ENCODE peak calls at places on chromosomes 3 and 15, in seven cellular contexts. K, V, L, P, F, Q and S are unnamed samples.

GRCh38 chr3:112667599-112667998 is 26.7 kb upstream of the CCDC80 start:
- DNase-seq in K (no peak), V (no peak), L (no peak), P (no peak), F (no peak), Q (no peak), S (no peak)

GRCh38 chr3:159672728-159673471 is 315.7 kb upstream of the IL12A start:
- DNase-seq in K (no peak), V (peak; percentile 59), L (no peak), P (no peak), F (peak; percentile 30), Q (no peak), S (no peak)

GRCh38 chr15:82047493-82048446 is 2.0 kb upstream of the MEX3B start:
- DNase-seq in K (no peak), V (peak; percentile 84), L (no peak), P (no peak), F (no peak), Q (peak; percentile 8), S (peak; percentile 9)

GRCh38 chr15:72481015-72481659 is 7.0 kb downstream of the ARIH1 start:
- DNase-seq in K (no peak), V (no peak), L (no peak), P (no peak), F (no peak), Q (no peak), S (no peak)

GRCh38 chr3:46663611-46664135 is 29.8 kb downstream of the ALS2CL start:
- DNase-seq in K (no peak), V (peak; percentile 56), L (peak; percentile 12), P (peak; percentile 77), F (peak; percentile 41), Q (no peak), S (no peak)

GRCh38 chr15:69652906-69653305 is 200.3 kb downstream of the RPLP1 start:
- DNase-seq in K (no peak), V (no peak), L (no peak), P (peak; percentile 35), F (no peak), Q (no peak), S (no peak)

GRCh38 chr3:86594838-86595237 is 396.1 kb downstream of the VGLL3 start:
- DNase-seq in K (no peak), V (no peak), L (no peak), P (no peak), F (peak; percentile 21), Q (no peak), S (no peak)

GRCh38 chr15:67915374-67916050 is 75.7 kb upstream of the RNU6-1 start:
- DNase-seq in K (no peak), V (peak; percentile 56), L (peak; percentile 79), P (peak; percentile 48), F (peak; percentile 57), Q (peak; percentile 91), S (no peak)

GRCh38 chr3:20047940-20048339 is 7.7 kb downstream of the KAT2B start:
- DNase-seq in K (no peak), V (no peak), L (no peak), P (no peak), F (no peak), Q (no peak), S (no peak)

GRCh38 chr3:179769411-179770247 is 116.8 kb downstream of the USP13 start:
- DNase-seq in K (no peak), V (peak; percentile 30), L (no peak), P (no peak), F (no peak), Q (no peak), S (no peak)

GRCh38 chr3:179765396-179765795 is 112.6 kb downstream of the USP13 start:
- DNase-seq in K (no peak), V (no peak), L (no peak), P (no peak), F (no peak), Q (no peak), S (no peak)

GRCh38 chr3:179771797-179772196 is 119.0 kb downstream of the USP13 start:
- DNase-seq in K (no peak), V (no peak), L (no peak), P (no peak), F (no peak), Q (no peak), S (no peak)

GRCh38 chr3:179766416-179767133 is 113.7 kb downstream of the USP13 start:
- DNase-seq in K (no peak), V (no peak), L (no peak), P (no peak), F (no peak), Q (no peak), S (no peak)

GRCh38 chr3:179768080-179768479 is 115.2 kb downstream of the USP13 start:
- DNase-seq in K (no peak), V (peak; percentile 82), L (no peak), P (peak; percentile 82), F (peak; percentile 90), Q (peak; percentile 25), S (peak; percentile 64)
- TF ChIP-seq CTCF in K (no peak), V (peak; percentile 93), L (no peak), P (peak; percentile 93), F (peak; percentile 87), Q (peak; percentile 41), S (peak; percentile 34)

GRCh38 chr15:71094137-71094536 is 21.1 kb upstream of the THSD4 start:
- DNase-seq in K (no peak), V (no peak), L (no peak), P (no peak), F (no peak), Q (no peak), S (no peak)

GRCh38 chr15:71092056-71092600 is 23.1 kb upstream of the THSD4 start:
- DNase-seq in K (no peak), V (no peak), L (no peak), P (no peak), F (no peak), Q (no peak), S (no peak)

GRCh38 chr15:71096676-71097075 is 18.6 kb upstream of the THSD4 start:
- DNase-seq in K (no peak), V (no peak), L (no peak), P (no peak), F (peak; percentile 78), Q (no peak), S (peak; percentile 49)

GRCh38 chr15:71091601-71092000 is 23.7 kb upstream of the THSD4 start:
- DNase-seq in K (no peak), V (no peak), L (no peak), P (no peak), F (no peak), Q (no peak), S (no peak)

GRCh38 chr15:71093089-71094024 is 21.9 kb upstream of the THSD4 start:
- DNase-seq in K (no peak), V (no peak), L (no peak), P (no peak), F (peak; percentile 89), Q (peak; percentile 55), S (peak; percentile 91)
- H3K27ac ChIP-seq in K (no peak overlapping the region), V (no peak overlapping the region), L (no peak overlapping the region), P (no peak overlapping the region), F (peak overlapping the region; percentile 56), Q (peak overlapping the region; percentile 61), S (peak overlapping the region; percentile 77)

GRCh38 chr3:12458901-12459300 is 25.4 kb upstream of the TSEN2 start:
- DNase-seq in K (no peak), V (peak; percentile 54), L (no peak), P (peak; percentile 66), F (no peak), Q (peak; percentile 20), S (no peak)
- TF ChIP-seq CTCF in K (no peak), V (peak; percentile 21), L (no peak), P (peak; percentile 55), F (no peak), Q (no peak), S (no peak)

GRCh38 chr3:97863775-97864174 is 42.0 kb downstream of the CRYBG3 start:
- DNase-seq in K (no peak), V (no peak), L (no peak), P (no peak), F (no peak), Q (no peak), S (no peak)
- H3K27ac ChIP-seq in K (no peak overlapping the region), V (no peak overlapping the region), L (no peak overlapping the region), P (no peak overlapping the region), F (peak overlapping the region; percentile 56), Q (no peak overlapping the region), S (no peak overlapping the region)

GRCh38 chr3:72655151-72655551 is 193.1 kb downstream of the SHQ1 start:
- DNase-seq in K (no peak), V (peak; percentile 97), L (no peak), P (peak; percentile 87), F (peak; percentile 67), Q (no peak), S (no peak)
- TF ChIP-seq CTCF in K (no peak), V (no peak), L (no peak), P (no peak), F (no peak), Q (no peak), S (no peak)

GRCh38 chr3:49279376-49279775 is 2.3 kb upstream of the C3orf62 start:
- DNase-seq in K (no peak), V (no peak), L (no peak), P (no peak), F (no peak), Q (no peak), S (no peak)

GRCh38 chr3:49278548-49278947 is 1.5 kb upstream of the C3orf62 start:
- DNase-seq in K (no peak), V (no peak), L (no peak), P (no peak), F (no peak), Q (no peak), S (no peak)

GRCh38 chr3:49273825-49274532 is 3.1 kb downstream of the C3orf62 start:
- DNase-seq in K (no peak), V (no peak), L (no peak), P (no peak), F (no peak), Q (no peak), S (no peak)

GRCh38 chr3:49276475-49277356 is at the start of gene C3orf62:
- DNase-seq in K (peak; percentile 49), V (peak; percentile 94), L (peak; percentile 91), P (peak; percentile 92), F (peak; percentile 13), Q (peak; percentile 92), S (peak; percentile 53)

GRCh38 chr3:49277357-49277723 is 308 bp upstream of the C3orf62 start:
- DNase-seq in K (no peak), V (no peak), L (peak; percentile 36), P (no peak), F (no peak), Q (peak; percentile 22), S (no peak)
- H3K27ac ChIP-seq in K (peak overlapping the region; percentile 88), V (peak overlapping the region; percentile 91), L (peak overlapping the region; percentile 97), P (no peak overlapping the region), F (no peak overlapping the region), Q (peak overlapping the region; percentile 94), S (peak overlapping the region; percentile 88)

DNA sequence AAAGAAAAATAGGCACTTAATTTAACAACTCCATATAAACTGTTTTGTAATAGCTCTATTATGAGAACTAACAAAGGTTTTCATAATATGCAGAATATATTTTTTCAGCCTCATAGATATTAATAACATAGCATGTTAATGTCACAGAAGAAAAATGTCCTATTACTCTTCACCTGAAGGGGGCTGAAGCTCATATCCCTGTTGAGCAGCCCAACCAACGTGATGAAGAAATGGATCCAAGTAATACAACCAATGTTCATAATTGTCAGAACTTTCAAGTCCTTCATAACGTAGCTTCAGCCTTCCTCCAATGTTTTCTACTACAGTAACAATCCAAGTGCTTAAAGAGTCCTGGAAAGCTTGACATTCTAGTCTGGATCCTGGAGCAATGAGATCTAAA is 34.5 kb upstream of the STIMATE start:
- DNase-seq in K (no peak), V (no peak), L (no peak), P (no peak), F (peak; percentile 17), Q (no peak), S (peak; percentile 1)
- TF ChIP-seq CTCF in K (no peak), V (peak; percentile 17), L (no peak), P (peak; percentile 34), F (peak; percentile 47), Q (no peak), S (no peak)